ENCODE peak calls at places on chromosomes 11 and 22, in four cellular contexts. G is effector memory CD4-positive, alpha-beta T cell; P is PC-3; N is neuronal stem cell. D is an unnamed sample.

GRCh38 chr11:58784995-58785394 is 53.3 kb upstream of the GLYAT start:
- DNase-seq in G (no peak), P (no peak), N (no peak), D (no peak)

GRCh38 chr11:30435488-30435887 is 112.6 kb downstream of the ARL14EP start:
- DNase-seq in G (no peak), P (peak; percentile 24), N (no peak), D (no peak)

GRCh38 chr11:7890417-7891179 is 40.5 kb downstream of the OR10A6 start:
- DNase-seq in G (no peak), P (no peak), N (no peak), D (no peak)

GRCh38 chr11:2464451-2465165 is 19.8 kb downstream of the KCNQ1 start:
- DNase-seq in G (no peak), P (no peak), N (no peak), D (no peak)

GRCh38 chr11:115333951-115334350 is 170.3 kb downstream of the CADM1 start:
- DNase-seq in G (no peak), P (no peak), N (no peak), D (no peak)

GRCh38 chr11:107196732-107197131 is 178.5 kb upstream of the GUCY1A2 start:
- DNase-seq in G (no peak), P (peak; percentile 23), N (no peak), D (no peak)

GRCh38 chr11:69465236-69466000 is 16.0 kb upstream of the LINC01488 start:
- DNase-seq in G (no peak), P (no peak), N (no peak), D (peak; percentile 42)

GRCh38 chr22:47808236-47808845 is 1045.9 kb downstream of the TBC1D22A start:
- DNase-seq in G (no peak), P (no peak), N (no peak), D (no peak)

GRCh38 chr22:25148149-25148691 is 51.4 kb upstream of the CRYBB3 start:
- DNase-seq in G (no peak), P (no peak), N (no peak), D (peak; percentile 57)

GRCh38 chr11:17571431-17572358 is 24.6 kb downstream of the OTOG start:
- DNase-seq in G (no peak), P (no peak), N (no peak), D (no peak)

GRCh38 chr11:27812341-27812740 is 112.1 kb upstream of the BDNF start:
- DNase-seq in G (no peak), P (no peak), N (no peak), D (no peak)

GRCh38 chr11:38191101-38191500 is 1593.1 kb upstream of the RAG2 start:
- DNase-seq in G (no peak), P (peak; percentile 6), N (no peak), D (no peak)

GRCh38 chr11:119795231-119795630 is 66.2 kb upstream of the NECTIN1 start:
- DNase-seq in G (no peak), P (peak; percentile 12), N (no peak), D (peak; percentile 32)

DNA sequence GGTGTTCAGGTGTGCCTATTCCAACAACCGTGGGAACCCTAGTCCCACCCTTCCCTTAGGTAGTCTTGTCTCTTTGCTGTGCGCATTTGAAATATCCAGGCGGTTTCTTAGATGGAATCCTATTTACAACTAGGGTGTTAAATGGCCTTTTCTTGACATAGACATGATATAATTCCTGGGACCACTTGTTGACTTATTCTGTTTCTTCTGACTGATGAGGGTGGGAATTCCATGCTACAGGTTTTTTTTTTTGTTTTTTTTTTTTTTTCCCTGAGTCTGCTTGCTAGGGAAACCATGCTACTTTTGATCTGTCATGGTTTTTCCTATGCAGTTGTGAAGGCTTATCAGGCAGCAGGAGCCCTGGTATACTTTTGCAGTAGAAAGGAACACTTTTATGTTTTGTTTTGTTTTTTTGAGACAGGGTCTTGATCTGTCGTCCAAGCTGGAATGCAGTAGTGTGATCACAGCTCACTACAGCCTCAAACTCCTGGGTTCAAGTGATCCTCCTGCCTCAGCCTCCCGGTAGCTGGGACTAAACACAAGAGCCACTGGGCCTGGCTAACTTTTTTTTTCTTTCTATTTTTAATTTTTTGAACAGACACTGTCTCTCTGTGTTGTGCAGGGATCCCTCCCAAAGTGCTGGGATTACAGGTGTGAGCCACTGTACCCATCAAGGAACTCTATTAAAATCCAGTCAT is 1.5 kb downstream of the STIM1 start:
- DNase-seq in G (no peak), P (no peak), N (no peak), D (no peak)
- H3K4me1 ChIP-seq in G (peaks cover 65% of the 10 kb centered on the region), P (peaks cover 31% of the 10 kb centered on the region), N (peaks cover 17% of the 10 kb centered on the region), D (peaks cover 12% of the 10 kb centered on the region)

GRCh38 chr11:123535401-123535800 is 105.3 kb downstream of the GRAMD1B start:
- DNase-seq in G (no peak), P (peak; percentile 39), N (no peak), D (no peak)
- H3K4me1 ChIP-seq in G (no peaks in the 10 kb centered on the region), P (peaks cover 35% of the 10 kb centered on the region), N (peaks cover 1% of the 10 kb centered on the region), D (no peaks in the 10 kb centered on the region)

DNA sequence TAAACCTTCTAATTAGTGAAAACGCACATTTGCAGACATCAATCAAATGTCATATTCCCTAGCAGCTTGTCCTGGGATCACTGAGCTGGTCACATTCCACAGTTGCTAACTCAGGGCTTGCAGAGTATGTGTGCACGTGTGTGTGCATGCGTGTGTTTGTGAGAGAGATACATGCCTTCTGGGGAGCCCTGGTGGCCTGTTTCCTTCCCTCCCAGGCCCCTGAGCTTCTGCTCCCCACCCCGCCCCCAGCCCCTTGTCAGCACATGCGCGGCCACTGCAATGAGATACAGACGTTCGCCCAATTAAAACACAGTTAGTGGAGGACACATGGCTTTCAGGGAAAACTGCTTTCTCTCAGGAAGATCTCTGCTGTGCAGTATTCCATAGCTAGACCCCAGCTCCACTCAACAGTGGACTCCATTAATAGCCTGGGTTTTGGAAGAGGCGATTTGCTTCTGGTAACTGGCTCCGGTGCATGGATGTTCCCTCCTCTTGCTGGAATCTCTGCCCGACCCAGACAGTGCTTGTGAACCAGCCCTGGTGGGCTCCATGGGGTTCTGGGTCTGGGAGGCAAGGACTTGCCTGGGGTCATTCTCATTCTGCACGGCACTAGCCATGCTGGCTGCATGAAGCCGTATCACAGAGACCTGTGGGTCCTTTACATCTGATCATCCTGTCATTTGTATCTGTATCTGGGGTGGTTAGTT is 17.8 kb downstream of the LRP5 start:
- DNase-seq in G (no peak), P (no peak), N (no peak), D (no peak)
- H3K4me1 ChIP-seq in G (peaks cover 15% of the 10 kb centered on the region), P (no peaks in the 10 kb centered on the region), N (peaks cover 53% of the 10 kb centered on the region), D (peaks cover 6% of the 10 kb centered on the region)

DNA sequence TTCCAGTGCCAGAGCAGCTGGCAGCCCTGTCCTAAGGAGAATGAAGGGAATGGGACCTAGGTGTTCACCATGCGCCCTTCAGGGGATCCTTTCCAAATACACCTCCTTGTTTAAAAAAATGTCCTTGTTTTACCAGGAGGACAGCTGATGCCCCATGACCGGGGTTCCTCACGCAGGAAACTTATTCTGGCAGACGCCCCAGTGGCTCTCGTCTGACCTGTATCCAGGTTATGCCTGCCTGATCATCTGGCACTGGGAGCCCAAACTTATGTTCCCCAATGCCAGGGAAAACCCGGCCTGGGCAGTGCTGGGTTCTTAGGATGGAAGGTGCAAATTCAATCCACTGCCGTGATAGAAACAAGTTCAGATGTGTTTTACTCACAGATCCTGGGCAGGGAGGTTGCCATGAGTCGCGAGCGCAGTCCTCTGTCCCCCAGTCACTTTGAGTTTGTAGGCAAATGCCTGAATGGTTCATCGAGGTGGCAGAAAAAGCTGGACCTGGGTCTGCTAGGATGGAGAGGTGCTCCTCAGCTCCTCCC is 31.5 kb downstream of the MOV10L1 start:
- DNase-seq in G (no peak), P (no peak), N (no peak), D (no peak)
- H3K4me1 ChIP-seq in G (no peaks in the 10 kb centered on the region), P (no peaks in the 10 kb centered on the region), N (peaks cover 2% of the 10 kb centered on the region), D (no peaks in the 10 kb centered on the region)

GRCh38 chr11:47536925-47537324 is 16.0 kb downstream of the CELF1 start:
- DNase-seq in G (no peak), P (no peak), N (no peak), D (no peak)

GRCh38 chr11:47538741-47539575 is 14.0 kb downstream of the CELF1 start:
- DNase-seq in G (no peak), P (no peak), N (no peak), D (peak; percentile 49)

GRCh38 chr11:47541070-47541469 is 11.9 kb downstream of the CELF1 start:
- DNase-seq in G (no peak), P (no peak), N (no peak), D (no peak)

GRCh38 chr11:47534707-47535251 is 18.2 kb downstream of the CELF1 start:
- DNase-seq in G (no peak), P (no peak), N (no peak), D (no peak)

DNA sequence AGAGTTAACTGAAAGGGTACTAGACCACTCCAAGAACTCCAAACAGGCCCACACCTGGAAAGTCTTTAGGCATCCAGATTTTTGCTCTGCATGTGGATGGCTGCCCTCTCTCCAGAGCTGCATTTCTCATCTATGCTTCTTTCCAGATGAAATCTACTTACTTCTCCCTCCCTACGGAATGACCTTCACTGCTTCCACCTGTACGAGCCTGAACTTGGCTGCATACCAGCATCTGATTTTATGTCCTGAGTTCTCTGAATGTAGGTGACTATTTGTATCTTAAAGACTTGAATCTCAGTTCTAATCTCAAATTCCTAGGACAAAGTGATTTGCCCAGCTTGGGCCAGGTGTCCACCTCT is 13.3 kb downstream of the CELF1 start:
- DNase-seq in G (no peak), P (no peak), N (no peak), D (no peak)
- H3K4me1 ChIP-seq in G (peaks cover 11% of the 10 kb centered on the region), P (peaks cover 38% of the 10 kb centered on the region), N (peaks cover 5% of the 10 kb centered on the region), D (peaks cover 9% of the 10 kb centered on the region)

GRCh38 chr11:77174559-77174958 is 46.5 kb downstream of the MYO7A start:
- DNase-seq in G (no peak), P (no peak), N (no peak), D (no peak)

GRCh38 chr11:77175869-77176539 is 48.0 kb downstream of the MYO7A start:
- DNase-seq in G (no peak), P (no peak), N (no peak), D (no peak)

GRCh38 chr11:77176996-77177395 is 49.0 kb downstream of the MYO7A start:
- DNase-seq in G (no peak), P (no peak), N (no peak), D (no peak)

GRCh38 chr11:77173494-77173893 is 45.4 kb downstream of the MYO7A start:
- DNase-seq in G (no peak), P (no peak), N (no peak), D (peak; percentile 69)

GRCh38 chr11:77175021-77175842 is 47.2 kb downstream of the MYO7A start:
- DNase-seq in G (no peak), P (no peak), N (no peak), D (peak; percentile 74)
- H3K4me1 ChIP-seq in G (no peaks in the 10 kb centered on the region), P (no peaks in the 10 kb centered on the region), N (peaks cover 36% of the 10 kb centered on the region), D (no peaks in the 10 kb centered on the region)

GRCh38 chr11:117933930-117934329 is 4.7 kb upstream of the TMPRSS13 start:
- DNase-seq in G (no peak), P (no peak), N (no peak), D (peak; percentile 24)
- H3K4me1 ChIP-seq in G (peaks cover 30% of the 10 kb centered on the region), P (peaks cover 12% of the 10 kb centered on the region), N (no peaks in the 10 kb centered on the region), D (no peaks in the 10 kb centered on the region)

GRCh38 chr11:131912127-131912526 is 541.7 kb downstream of the NTM start:
- DNase-seq in G (no peak), P (no peak), N (no peak), D (no peak)

GRCh38 chr11:131907371-131907770 is 537.0 kb downstream of the NTM start:
- DNase-seq in G (no peak), P (no peak), N (no peak), D (no peak)

GRCh38 chr11:131908316-131908715 is 537.9 kb downstream of the NTM start:
- DNase-seq in G (no peak), P (no peak), N (no peak), D (no peak)

GRCh38 chr11:131910491-131911387 is 540.3 kb downstream of the NTM start:
- DNase-seq in G (no peak), P (no peak), N (peak; percentile 48), D (no peak)

GRCh38 chr11:131909426-131910200 is 539.2 kb downstream of the NTM start:
- DNase-seq in G (no peak), P (no peak), N (no peak), D (no peak)
- H3K4me1 ChIP-seq in G (no peaks in the 10 kb centered on the region), P (no peaks in the 10 kb centered on the region), N (peaks cover 9% of the 10 kb centered on the region), D (no peaks in the 10 kb centered on the region)

GRCh38 chr22:38075105-38075825 is 8.7 kb downstream of the SLC16A8 start:
- DNase-seq in G (no peak), P (no peak), N (no peak), D (no peak)
- H3K4me1 ChIP-seq in G (no peaks in the 10 kb centered on the region), P (no peaks in the 10 kb centered on the region), N (peaks cover 8% of the 10 kb centered on the region), D (no peaks in the 10 kb centered on the region)

D was measured in aorta.